ENCODE peak calls at places on chromosomes 1 and 21, in five cellular contexts. E, P, D, C and V are unnamed samples.

GRCh38 chr21:31781737-31782136 is 49.8 kb upstream of the SCAF4 start:
- DNase-seq in D (peak), E (no peak), P (peak), C (no peak), V (no peak)

GRCh38 chr1:187244623-187245022 is 415.9 kb downstream of the PLA2G4A start:
- DNase-seq in C (no peak), P (no peak), E (no peak), D (no peak), V (no peak)

GRCh38 chr1:102628008-102628736 is 480.1 kb downstream of the COL11A1 start:
- DNase-seq in C (no peak), P (no peak), E (no peak), D (peak), V (no peak)

GRCh38 chr1:5988596-5989285 is 3.5 kb downstream of the NPHP4 start:
- DNase-seq in E (no peak), D (no peak), P (no peak), C (no peak), V (no peak)

GRCh38 chr1:25501235-25502058 is 42.0 kb upstream of the LDLRAP1 start:
- DNase-seq in C (peak), E (peak), D (peak), P (peak), V (no peak)

GRCh38 chr1:160083968-160084770 is 2.8 kb downstream of the KCNJ9 start:
- DNase-seq in P (no peak), D (peak), E (peak), C (peak), V (no peak)

GRCh38 chr1:50611675-50612074 is 188.4 kb upstream of the DMRTA2 start:
- DNase-seq in E (no peak), P (no peak), D (no peak), C (no peak), V (no peak)

GRCh38 chr1:74162333-74162732 is 35.6 kb downstream of the LRRIQ3 start:
- DNase-seq in P (peak), E (no peak), D (no peak), C (no peak), V (no peak)

GRCh38 chr1:162141273-162142023 is 72.0 kb downstream of the NOS1AP start:
- DNase-seq in C (no peak), P (peak), E (no peak), D (peak), V (no peak)

GRCh38 chr1:162139398-162139685 is 69.9 kb downstream of the NOS1AP start:
- DNase-seq in D (no peak), E (no peak), P (no peak), C (no peak), V (no peak)

GRCh38 chr1:162138107-162138506 is 68.6 kb downstream of the NOS1AP start:
- DNase-seq in C (no peak), P (no peak), D (no peak), E (no peak), V (no peak)

GRCh38 chr1:162136760-162137537 is 67.5 kb downstream of the NOS1AP start:
- DNase-seq in E (no peak), D (peak), C (no peak), P (peak), V (no peak)

GRCh38 chr1:162138599-162139397 is 69.3 kb downstream of the NOS1AP start:
- DNase-seq in P (no peak), D (no peak), E (no peak), C (no peak), V (no peak)
- H3K14ac ChIP-seq in P (peak), D (no peak), E (no peak), C (no peak), V (no peak)

GRCh38 chr1:244074559-244075171 is 23.6 kb downstream of the ZBTB18 start:
- DNase-seq in C (peak), P (no peak), D (no peak), E (no peak), V (no peak)
- H3K18ac ChIP-seq in C (no peak), P (no peak), D (no peak), E (no peak), V (peak)

GRCh38 chr1:156750932-156751723 is at the start of gene HDGF:
- DNase-seq in E (no peak), C (peak), P (no peak), D (peak), V (no peak)

GRCh38 chr1:156750191-156750931 is 1.1 kb downstream of the HDGF start:
- DNase-seq in E (no peak), P (no peak), C (no peak), D (no peak), V (no peak)

GRCh38 chr1:156748670-156749428 is 2.6 kb downstream of the HDGF start:
- DNase-seq in E (no peak), D (peak), P (peak), C (no peak), V (no peak)

GRCh38 chr1:156747737-156748669 is 3.5 kb downstream of the HDGF start:
- DNase-seq in C (no peak), P (no peak), E (no peak), D (peak), V (no peak)

GRCh38 chr1:156749429-156750118 is 1.9 kb downstream of the HDGF start:
- DNase-seq in P (no peak), C (no peak), E (no peak), D (no peak), V (no peak)
- H3K14ac ChIP-seq in P (peak), C (no peak), E (no peak), D (peak), V (no peak)

GRCh38 chr21:37628362-37628761 is 261.8 kb downstream of the DYRK1A start:
- DNase-seq in P (no peak), E (no peak), C (no peak), D (no peak), V (no peak)

GRCh38 chr21:37627561-37627960 is 261.0 kb downstream of the DYRK1A start:
- DNase-seq in D (no peak), E (no peak), P (no peak), C (no peak), V (no peak)

GRCh38 chr21:37627074-37627473 is 260.5 kb downstream of the DYRK1A start:
- DNase-seq in P (no peak), E (no peak), C (no peak), D (no peak), V (no peak)

GRCh38 chr21:37636152-37636860 is 269.7 kb downstream of the DYRK1A start:
- DNase-seq in P (peak), D (peak), C (no peak), E (no peak), V (no peak)

GRCh38 chr21:37631319-37632117 is 264.9 kb downstream of the DYRK1A start:
- DNase-seq in E (peak), C (peak), D (peak), P (no peak), V (peak)
- H3K18ac ChIP-seq in E (peak), C (peak), D (no peak), P (no peak), V (peak)

GRCh38 chr1:44068442-44068861 is 37.2 kb upstream of the SLC6A9 start:
- DNase-seq in C (no peak), D (no peak), P (no peak), E (no peak), V (no peak)
- H3K14ac ChIP-seq in C (no peak), D (peak), P (no peak), E (no peak), V (no peak)

DNA sequence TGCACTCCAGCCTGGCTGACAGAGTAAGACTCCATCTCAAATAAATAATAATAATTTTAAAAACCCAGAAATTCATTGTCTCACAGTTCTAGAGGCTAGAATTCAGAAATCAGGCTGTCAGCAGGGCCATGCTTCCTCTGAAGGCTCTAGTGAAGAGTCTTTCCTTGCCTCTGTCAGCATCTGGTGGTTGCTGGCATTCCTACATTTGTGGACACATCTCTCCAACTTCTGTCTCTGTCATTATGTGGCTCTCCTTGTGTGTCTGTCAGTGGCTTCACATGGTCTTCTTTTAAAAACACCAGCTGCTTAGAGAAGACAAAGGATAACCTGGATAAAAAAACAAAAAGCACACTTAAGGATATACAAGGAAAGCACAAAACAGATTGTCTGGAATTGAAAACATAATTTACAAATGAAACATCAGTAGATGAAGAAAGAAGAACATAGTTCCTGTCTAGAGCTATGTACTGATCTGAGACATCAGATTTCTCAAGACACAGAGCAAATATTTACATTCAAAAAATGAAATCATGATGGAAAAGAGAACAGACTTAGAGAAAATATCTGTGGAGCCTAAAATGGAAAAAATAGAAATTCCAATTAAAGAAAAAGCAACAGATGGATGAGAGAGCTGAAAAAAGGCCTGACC is 32.7 kb upstream of the ASB17 start:
- DNase-seq in C (no peak), D (no peak), P (peak), E (no peak), V (no peak)
- H3K18ac ChIP-seq in C (no peak), D (no peak), P (no peak), E (no peak), V (no peak)

GRCh38 chr1:175131100-175131499 is 61.5 kb downstream of the KIAA0040 start:
- DNase-seq in P (no peak), C (no peak), D (peak), E (no peak), V (no peak)

GRCh38 chr1:175129182-175129581 is 61.5 kb downstream of the TNN start:
- DNase-seq in D (peak), E (no peak), P (peak), C (no peak), V (no peak)

GRCh38 chr1:175130649-175131045 is 61.9 kb downstream of the KIAA0040 start:
- DNase-seq in P (no peak), D (no peak), C (no peak), E (no peak), V (no peak)

GRCh38 chr1:175129644-175129996 is 62.0 kb downstream of the TNN start:
- DNase-seq in P (no peak), D (no peak), E (no peak), C (no peak), V (no peak)

GRCh38 chr1:175129997-175130648 is 62.5 kb downstream of the KIAA0040 start:
- DNase-seq in D (no peak), E (peak), P (no peak), C (no peak), V (peak)
- H3K14ac ChIP-seq in D (no peak), E (no peak), P (no peak), C (no peak), V (no peak)

GRCh38 chr1:235990376-235990795 is 74.5 kb downstream of the NID1 start:
- DNase-seq in D (no peak), E (no peak), P (peak), C (no peak), V (no peak)

GRCh38 chr1:235992346-235992745 is 72.5 kb downstream of the NID1 start:
- DNase-seq in P (no peak), D (no peak), E (no peak), C (no peak), V (no peak)

GRCh38 chr1:235995511-235995910 is 69.4 kb downstream of the NID1 start:
- DNase-seq in D (no peak), E (no peak), C (no peak), P (no peak), V (no peak)

GRCh38 chr1:235993652-235994051 is 71.2 kb downstream of the NID1 start:
- DNase-seq in D (no peak), E (no peak), C (no peak), P (no peak), V (no peak)

DNA sequence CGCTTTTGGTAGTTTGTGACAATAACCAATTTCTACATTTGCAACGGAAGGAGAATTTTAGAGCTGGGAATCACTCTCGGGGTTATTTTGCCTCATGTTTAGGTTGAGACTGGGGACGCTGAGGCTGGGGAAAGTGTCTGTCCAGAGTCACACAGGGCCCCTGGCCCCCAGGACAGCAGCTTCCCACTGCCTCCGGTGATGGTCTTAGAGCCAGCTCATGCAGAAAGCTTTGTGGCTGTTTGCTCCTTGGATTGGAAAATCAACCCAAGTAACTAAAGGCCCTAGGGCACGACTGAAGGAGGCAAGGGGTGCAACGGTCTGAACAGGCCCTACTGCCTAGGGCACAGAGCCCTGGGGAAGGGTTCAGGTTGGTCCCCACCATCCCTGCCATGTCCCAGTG is 72.0 kb downstream of the NID1 start:
- DNase-seq in P (no peak), D (no peak), C (no peak), E (no peak), V (no peak)
- H3K18ac ChIP-seq in P (no peak), D (no peak), C (no peak), E (no peak), V (no peak)

GRCh38 chr1:151062738-151063371 is 2.7 kb downstream of the MLLT11 start:
- DNase-seq in P (peak), C (no peak), E (no peak), D (peak), V (no peak)

GRCh38 chr1:151061704-151062103 is 1.5 kb downstream of the MLLT11 start:
- DNase-seq in P (no peak), D (no peak), C (no peak), E (no peak), V (no peak)

GRCh38 chr1:151060241-151061011 is at the start of gene MLLT11:
- DNase-seq in P (peak), E (peak), C (peak), D (peak), V (peak)

GRCh38 chr1:151059342-151060240 is at the start of gene CDC42SE1:
- DNase-seq in P (peak), C (peak), E (peak), D (peak), V (peak)

GRCh38 chr1:151061012-151061401 is 810 bp downstream of the MLLT11 start:
- DNase-seq in C (no peak), P (peak), D (peak), E (no peak), V (no peak)
- H3K14ac ChIP-seq in C (no peak), P (peak), D (no peak), E (no peak), V (no peak)